ENCODE peak calls at places on chromosomes 12 and 14, in seven cellular contexts. X is AG09309, J is tibial artery, D is HFFc6, I is mucosa of descending colon, N is body of pancreas, P is progenitor cell of endocrine pancreas. K is an unnamed sample.

GRCh38 chr12:78290606-78291345 is 460.1 kb downstream of the NAV3 start:
- DNase-seq in D (peak), N (no peak), J (no peak), P (no peak), I (no peak), X (peak), K (no peak)

GRCh38 chr14:103483600-103483999 is 39.0 kb downstream of the CKB start:
- DNase-seq in X (peak), P (no peak), J (no peak), D (peak), N (no peak), I (no peak), K (peak)

GRCh38 chr12:16349132-16349463 is 1.7 kb downstream of the MGST1 start:
- DNase-seq in I (peak), P (no peak), D (peak), X (peak), J (peak), N (peak), K (peak)

GRCh38 chr14:75837151-75837787 is 144.5 kb downstream of the TGFB3 start:
- DNase-seq in D (peak), I (no peak), P (no peak), N (no peak), J (no peak), X (no peak), K (no peak)

GRCh38 chr12:15709524-15709923 is 79.7 kb downstream of the EPS8 start:
- DNase-seq in D (no peak), I (no peak), P (no peak), X (no peak), J (no peak), N (no peak), K (no peak)

GRCh38 chr12:1473418-1473817 is 121.0 kb downstream of the FBXL14 start:
- DNase-seq in N (no peak), J (no peak), I (peak), P (no peak), X (no peak), D (no peak), K (no peak)

GRCh38 chr14:45972416-45972815 is 679.2 kb downstream of the RPL10L start:
- DNase-seq in J (no peak), I (no peak), P (no peak), N (no peak), D (no peak), X (no peak), K (no peak)

GRCh38 chr14:85061256-85061655 is 468.7 kb upstream of the FLRT2 start:
- DNase-seq in D (no peak), X (no peak), N (no peak), P (no peak), J (no peak), I (no peak), K (no peak)

GRCh38 chr12:92075425-92075891 is 70.2 kb downstream of the BTG1 start:
- DNase-seq in X (peak), N (no peak), P (no peak), I (no peak), J (no peak), D (peak), K (no peak)

GRCh38 chr14:100271247-100271939 is 32.4 kb downstream of the YY1 start:
- DNase-seq in P (no peak), J (no peak), X (no peak), I (peak), D (no peak), N (peak), K (no peak)

GRCh38 chr12:96314723-96315122 is 85.5 kb downstream of the CDK17 start:
- DNase-seq in X (no peak), P (no peak), D (peak), N (no peak), I (no peak), J (no peak), K (no peak)

GRCh38 chr14:103070971-103071542 is 13.0 kb upstream of the LBHD2 start:
- DNase-seq in N (no peak), D (no peak), J (no peak), P (no peak), I (peak), X (no peak), K (no peak)

GRCh38 chr12:86950043-86950838 is 694.0 kb upstream of the MGAT4C start:
- DNase-seq in J (no peak), D (no peak), I (no peak), X (no peak), P (no peak), N (no peak), K (no peak)

GRCh38 chr12:53770281-53770680 is 18.5 kb upstream of the CISTR start:
- DNase-seq in X (peak), J (no peak), D (peak), N (no peak), P (no peak), I (no peak), K (no peak)

GRCh38 chr12:116708826-116709756 is 28.8 kb downstream of the SPRING1 start:
- DNase-seq in N (peak), D (peak), P (no peak), J (peak), I (peak), X (peak), K (no peak)

GRCh38 chr14:104664588-104664987 is 24.8 kb upstream of the INF2 start:
- DNase-seq in P (no peak), X (no peak), I (no peak), J (no peak), D (no peak), N (no peak), K (no peak)

GRCh38 chr12:106583578-106584103 is 837 bp downstream of the RFX4 start:
- DNase-seq in D (no peak), N (no peak), I (no peak), J (no peak), P (no peak), X (no peak), K (no peak)

GRCh38 chr14:104114421-104115130 is 23.8 kb upstream of the KIF26A start:
- DNase-seq in N (no peak), X (no peak), J (no peak), I (no peak), P (no peak), D (no peak), K (no peak)

GRCh38 chr12:122515275-122515674 is 11.5 kb downstream of the RSRC2 start:
- DNase-seq in X (no peak), I (no peak), N (no peak), J (no peak), P (no peak), D (no peak), K (no peak)

GRCh38 chr14:103056322-103057027 is 874 bp downstream of the CDC42BPB start:
- DNase-seq in N (peak), J (peak), X (no peak), D (peak), P (no peak), I (peak), K (no peak)

GRCh38 chr12:109098142-109098652 is 800 bp downstream of the UNG start:
- DNase-seq in N (peak), P (no peak), X (no peak), D (peak), J (peak), I (peak), K (peak)

GRCh38 chr12:39103552-39104165 is 198.3 kb upstream of the CPNE8 start:
- DNase-seq in X (peak), J (no peak), P (no peak), N (no peak), I (peak), D (peak), K (no peak)

GRCh38 chr12:68538722-68539614 is 71.7 kb upstream of the RAP1B start:
- DNase-seq in J (peak), P (no peak), X (no peak), N (no peak), D (no peak), I (peak), K (peak)

GRCh38 chr12:95169368-95169767 is 47.9 kb downstream of the FGD6 start:
- DNase-seq in J (no peak), X (peak), I (peak), D (peak), N (no peak), P (no peak), K (no peak)

GRCh38 chr14:103100281-103101121 is 6.0 kb downstream of the EXOC3L4 start:
- DNase-seq in J (no peak), N (no peak), P (no peak), X (no peak), D (no peak), I (no peak), K (no peak)

GRCh38 chr12:132437252-132438138 is 52.5 kb upstream of the FBRSL1 start:
- DNase-seq in P (no peak), D (no peak), X (no peak), J (no peak), I (no peak), N (peak), K (no peak)

GRCh38 chr14:89641495-89642162 is 224.6 kb upstream of the FOXN3 start:
- DNase-seq in P (no peak), N (no peak), J (no peak), D (no peak), X (no peak), I (peak), K (no peak)

GRCh38 chr12:6294533-6295186 is 15.8 kb upstream of the PLEKHG6 start:
- DNase-seq in X (no peak), N (no peak), P (no peak), D (no peak), J (no peak), I (peak), K (no peak)

GRCh38 chr12:113333111-113333750 is 1.7 kb downstream of the SLC8B1 start:
- DNase-seq in D (no peak), P (no peak), J (no peak), X (no peak), I (no peak), N (no peak), K (no peak)

GRCh38 chr12:49643961-49644619 is 20.7 kb downstream of the PRPF40B start:
- DNase-seq in X (no peak), N (no peak), D (no peak), J (no peak), P (no peak), I (no peak), K (no peak)

GRCh38 chr12:94042321-94042720 is 106.1 kb upstream of the PLXNC1 start:
- DNase-seq in P (no peak), X (no peak), I (no peak), N (no peak), D (no peak), J (no peak), K (no peak)

GRCh38 chr12:19964549-19964948 is 403.8 kb upstream of the PDE3A start:
- DNase-seq in D (no peak), P (no peak), I (no peak), N (no peak), J (no peak), X (no peak), K (no peak)

GRCh38 chr12:54616933-54617535 is 17.7 kb downstream of the LACRT start:
- DNase-seq in X (no peak), N (no peak), J (no peak), I (no peak), D (no peak), P (no peak), K (no peak)

GRCh38 chr14:98692832-98693231 is 579.2 kb downstream of the BCL11B start:
- DNase-seq in I (no peak), N (no peak), J (no peak), D (no peak), X (no peak), P (no peak), K (no peak)

GRCh38 chr12:69459477-69459876 is 10.7 kb upstream of the FRS2 start:
- DNase-seq in P (no peak), N (no peak), I (no peak), X (no peak), J (no peak), D (no peak), K (no peak)

GRCh38 chr14:80554139-80554538 is 342.8 kb upstream of the DIO2 start:
- DNase-seq in N (no peak), D (no peak), P (no peak), I (no peak), X (no peak), J (no peak), K (no peak)

GRCh38 chr14:100121643-100122480 is 37.6 kb downstream of the DEGS2 start:
- DNase-seq in I (no peak), N (no peak), D (no peak), P (no peak), X (no peak), J (no peak), K (no peak)

GRCh38 chr14:35688427-35688826 is 120.7 kb downstream of the RALGAPA1 start:
- DNase-seq in X (no peak), I (no peak), N (no peak), D (no peak), P (no peak), J (no peak), K (no peak)
- TF ChIP-seq CTCF in X (no peak), I (no peak), N (no peak), D (no peak), P (no peak), J (no peak), K (no peak)

DNA sequence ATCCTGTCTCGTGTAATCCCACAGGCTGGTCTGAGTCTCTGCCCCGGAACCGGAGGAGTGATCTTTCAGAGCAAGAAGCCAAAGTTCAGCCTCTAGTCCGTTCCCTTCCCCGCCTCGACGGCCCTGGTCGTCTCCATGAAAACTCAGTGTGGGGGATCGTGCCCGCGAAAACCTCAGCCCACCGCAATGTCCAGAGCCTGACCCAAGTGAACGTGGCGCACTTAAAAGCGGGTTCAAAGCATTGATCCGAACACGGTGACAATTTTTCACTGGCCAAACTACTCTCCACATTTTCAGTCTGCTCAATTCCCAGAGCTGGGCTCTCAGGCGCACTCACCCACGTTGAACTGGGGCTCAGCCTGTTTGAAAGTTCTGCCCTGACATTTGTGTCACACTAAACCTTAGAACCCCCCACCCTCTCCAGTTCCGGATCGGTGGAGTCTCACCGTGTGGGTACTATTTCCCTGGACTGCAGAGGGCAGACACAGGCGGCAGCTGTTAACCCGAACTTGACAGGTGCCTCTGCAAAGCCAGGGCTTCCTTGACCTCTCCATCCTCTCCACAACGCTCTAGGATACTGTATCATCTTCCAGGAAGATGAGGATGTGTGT is 883 bp upstream of the PRICKLE1 start:
- DNase-seq in I (peak), N (peak), X (no peak), J (peak), D (no peak), P (no peak), K (no peak)
- TF ChIP-seq CTCF in I (no peak), N (peak), X (peak), J (no peak), D (no peak), P (no peak), K (no peak)

GRCh38 chr14:35352274-35353233 is 52.0 kb downstream of the NFKBIA start:
- DNase-seq in D (no peak), I (no peak), P (no peak), N (no peak), J (no peak), X (no peak), K (no peak)

GRCh38 chr14:35351897-35352273 is 52.7 kb downstream of the NFKBIA start:
- DNase-seq in X (no peak), P (no peak), I (no peak), N (no peak), D (no peak), J (no peak), K (no peak)

GRCh38 chr14:35355981-35356839 is 48.3 kb downstream of the NFKBIA start:
- DNase-seq in X (no peak), I (peak), D (peak), J (no peak), P (no peak), N (no peak), K (no peak)

GRCh38 chr14:35351497-35351896 is 53.1 kb downstream of the NFKBIA start:
- DNase-seq in X (no peak), D (no peak), J (no peak), P (no peak), N (no peak), I (no peak), K (no peak)

DNA sequence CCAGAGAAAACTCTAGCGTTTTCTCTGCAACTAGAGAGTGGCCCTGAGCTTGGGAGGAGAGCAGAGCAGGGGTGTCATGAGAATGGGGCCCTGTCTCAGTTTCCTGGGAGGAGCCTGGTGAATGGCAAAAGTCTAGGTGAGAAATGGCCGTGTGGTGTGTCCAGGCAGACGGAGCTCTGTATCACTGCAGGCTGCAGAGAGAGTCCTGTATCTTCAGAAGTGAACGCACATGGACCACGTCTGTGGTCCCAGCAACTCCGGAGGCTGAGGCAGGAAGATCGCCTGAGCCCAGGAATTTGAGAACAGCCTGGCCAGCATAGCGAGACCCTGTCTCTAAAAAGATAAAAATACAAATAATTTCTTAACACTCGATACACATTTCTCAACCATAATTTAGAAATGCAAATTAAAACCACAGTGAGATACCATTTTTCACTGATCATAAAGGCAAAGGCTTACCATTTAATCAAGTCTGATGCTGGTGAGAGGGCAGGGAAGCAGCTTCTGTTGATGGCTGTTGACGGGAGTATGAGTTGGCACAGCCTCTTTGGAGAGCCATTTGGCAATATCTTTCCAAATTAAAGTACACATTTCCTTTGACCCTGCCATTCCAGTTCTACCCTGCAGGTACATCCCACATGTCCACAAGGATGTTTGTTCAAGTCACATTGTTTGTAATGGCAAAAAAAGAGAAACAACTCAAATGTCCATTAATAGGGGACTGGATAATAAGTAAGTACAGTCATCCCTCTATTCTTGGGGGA is 51.0 kb downstream of the NFKBIA start:
- DNase-seq in I (no peak), X (no peak), N (no peak), J (no peak), P (no peak), D (no peak), K (no peak)
- TF ChIP-seq CTCF in I (no peak), X (no peak), N (peak), J (no peak), P (no peak), D (no peak), K (no peak)

GRCh38 chr12:31002999-31003398 is 70.7 kb upstream of the DDX11 start:
- DNase-seq in X (no peak), J (no peak), D (no peak), I (no peak), P (no peak), N (no peak), K (no peak)

GRCh38 chr12:31001581-31002360 is 71.9 kb upstream of the DDX11 start:
- DNase-seq in P (no peak), I (no peak), D (no peak), J (no peak), X (no peak), N (no peak), K (no peak)

GRCh38 chr12:31000751-31001150 is 72.9 kb upstream of the DDX11 start:
- DNase-seq in I (no peak), X (no peak), P (no peak), J (no peak), N (no peak), D (peak), K (no peak)

GRCh38 chr12:31003861-31004640 is 69.6 kb upstream of the DDX11 start:
- DNase-seq in P (no peak), N (no peak), X (no peak), I (no peak), J (no peak), D (no peak), K (no peak)

GRCh38 chr12:31002361-31002725 is 71.3 kb upstream of the DDX11 start:
- DNase-seq in D (no peak), I (no peak), J (no peak), P (no peak), N (peak), X (no peak), K (no peak)
- TF ChIP-seq CTCF in D (no peak), I (no peak), J (no peak), P (no peak), N (no peak), X (no peak), K (no peak)

DNA sequence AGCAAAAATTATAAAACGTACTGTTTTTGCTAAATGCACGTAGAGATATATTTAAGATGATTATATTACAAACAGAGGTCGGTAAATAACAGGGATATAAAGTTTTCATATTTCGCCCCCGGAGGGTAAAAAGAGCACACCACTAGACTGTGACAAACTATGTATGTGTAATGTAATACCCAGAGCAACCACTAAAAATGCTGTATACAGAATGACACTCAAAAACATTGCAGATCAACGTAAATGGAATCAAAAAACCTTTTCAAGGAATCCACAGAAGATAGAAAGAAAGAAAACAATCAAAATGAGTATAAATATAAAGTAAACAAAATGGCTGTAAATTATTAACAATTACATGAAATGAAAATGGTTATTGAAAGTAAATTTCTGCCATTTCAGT is 37.6 kb upstream of the PRB4 start:
- DNase-seq in N (no peak), J (no peak), I (no peak), P (no peak), D (no peak), X (no peak), K (no peak)
- TF ChIP-seq CTCF in N (no peak), J (no peak), I (no peak), P (peak), D (peak), X (no peak), K (no peak)

DNA sequence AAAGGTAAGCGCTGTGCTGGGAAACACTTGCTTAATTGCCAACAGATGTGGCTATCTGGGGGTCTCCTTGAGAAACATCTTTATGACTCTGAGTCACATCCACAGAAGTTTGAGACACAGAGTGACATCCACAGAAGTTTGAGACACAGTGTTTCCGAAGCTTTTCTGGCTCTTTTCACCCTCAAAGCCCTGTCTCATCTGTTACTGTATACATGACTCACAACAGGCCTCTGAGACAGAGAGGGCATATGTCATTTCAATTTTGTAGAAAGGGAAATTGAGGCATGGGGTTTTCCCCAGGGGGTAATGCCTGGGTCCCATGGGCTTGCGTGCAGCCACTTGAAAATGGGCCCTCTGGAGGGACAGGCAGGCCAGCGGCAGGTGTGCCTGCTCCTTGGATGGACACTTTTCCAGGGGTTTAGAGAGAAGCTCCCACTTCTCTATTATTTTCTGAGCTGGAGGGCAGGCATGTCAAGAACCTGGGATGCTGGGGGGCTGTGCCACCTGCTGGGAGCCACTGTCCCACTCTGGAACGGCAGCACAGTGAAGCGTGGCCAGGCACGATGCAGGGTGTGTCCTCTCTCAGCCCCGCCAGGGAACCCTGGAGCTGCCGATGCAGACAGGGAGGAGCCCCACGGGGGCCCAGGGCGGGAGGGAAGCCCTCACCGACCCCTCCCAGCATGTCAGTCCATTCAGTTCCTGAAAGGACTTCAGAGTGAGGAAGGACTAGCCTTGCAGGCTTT is 111.3 kb upstream of the FKBP4 start:
- DNase-seq in X (no peak), I (peak), P (no peak), J (no peak), N (no peak), D (no peak), K (no peak)
- TF ChIP-seq CTCF in X (no peak), I (no peak), P (no peak), J (no peak), N (no peak), D (peak), K (no peak)

GRCh38 chr12:57276935-57277563 is 26.1 kb upstream of the STAC3 start:
- DNase-seq in I (peak), D (peak), X (no peak), N (peak), J (no peak), P (no peak), K (no peak)
- TF ChIP-seq CTCF in I (no peak), D (peak), X (peak), N (peak), J (peak), P (peak), K (no peak)

K was measured in omental fat pad.